ENCODE peak calls at places on chromosomes 13 and 19, in seven cellular contexts. One of them, this sample, is unnamed. For H3K9me3, the result is how much of the 10 kb centered on the place peaks cover.

GRCh38 chr19:45816236-45817009 is 1.3 kb upstream of the RSPH6A start:
- DNase-seq in CD8-positive, alpha-beta T cell: no peak
- DNase-seq in prostate gland: no peak
- DNase-seq in naive thymus-derived CD4-positive, alpha-beta T cell: no peak
- DNase-seq in RWPE2: no peak
- DNase-seq in adrenal gland: no peak
- DNase-seq in OCI-LY7: no peak
- DNase-seq in this sample: no peak

GRCh38 chr13:40983725-40984669 is 35.1 kb downstream of the ELF1 start:
- DNase-seq in RWPE2: no peak
- DNase-seq in CD8-positive, alpha-beta T cell: no peak
- DNase-seq in adrenal gland: no peak
- DNase-seq in prostate gland: no peak
- DNase-seq in OCI-LY7: no peak
- DNase-seq in naive thymus-derived CD4-positive, alpha-beta T cell: no peak
- DNase-seq in this sample: no peak

GRCh38 chr13:49240017-49240416 is 7.7 kb upstream of the CDADC1 start:
- DNase-seq in OCI-LY7: peak
- DNase-seq in prostate gland: no peak
- DNase-seq in CD8-positive, alpha-beta T cell: peak
- DNase-seq in naive thymus-derived CD4-positive, alpha-beta T cell: no peak
- DNase-seq in RWPE2: no peak
- DNase-seq in adrenal gland: peak
- DNase-seq in this sample: no peak

GRCh38 chr13:42762917-42763316 is 18.5 kb upstream of the FAM216B start:
- DNase-seq in naive thymus-derived CD4-positive, alpha-beta T cell: no peak
- DNase-seq in prostate gland: no peak
- DNase-seq in OCI-LY7: no peak
- DNase-seq in adrenal gland: no peak
- DNase-seq in CD8-positive, alpha-beta T cell: no peak
- DNase-seq in RWPE2: no peak
- DNase-seq in this sample: no peak

GRCh38 chr13:112776971-112777370 is 87.1 kb downstream of the ATP11A start:
- DNase-seq in CD8-positive, alpha-beta T cell: no peak
- DNase-seq in OCI-LY7: no peak
- DNase-seq in prostate gland: no peak
- DNase-seq in naive thymus-derived CD4-positive, alpha-beta T cell: no peak
- DNase-seq in RWPE2: no peak
- DNase-seq in adrenal gland: no peak
- DNase-seq in this sample: no peak

GRCh38 chr19:21158523-21159135 is 16.8 kb downstream of the ZNF431 start:
- DNase-seq in adrenal gland: no peak
- DNase-seq in OCI-LY7: no peak
- DNase-seq in prostate gland: no peak
- DNase-seq in RWPE2: no peak
- DNase-seq in CD8-positive, alpha-beta T cell: no peak
- DNase-seq in naive thymus-derived CD4-positive, alpha-beta T cell: no peak
- DNase-seq in this sample: no peak

GRCh38 chr13:20336761-20337160 is 104.6 kb upstream of the GJB6 start:
- DNase-seq in prostate gland: no peak
- DNase-seq in naive thymus-derived CD4-positive, alpha-beta T cell: no peak
- DNase-seq in OCI-LY7: no peak
- DNase-seq in CD8-positive, alpha-beta T cell: no peak
- DNase-seq in adrenal gland: no peak
- DNase-seq in RWPE2: no peak
- DNase-seq in this sample: no peak

GRCh38 chr19:1811942-1812425 is at the start of gene ATP8B3:
- DNase-seq in prostate gland: no peak
- DNase-seq in adrenal gland: no peak
- DNase-seq in naive thymus-derived CD4-positive, alpha-beta T cell: no peak
- DNase-seq in CD8-positive, alpha-beta T cell: peak
- DNase-seq in OCI-LY7: no peak
- DNase-seq in RWPE2: no peak
- DNase-seq in this sample: no peak

GRCh38 chr13:29707876-29708543 is 112.5 kb upstream of the SLC7A1 start:
- DNase-seq in RWPE2: no peak
- DNase-seq in adrenal gland: peak
- DNase-seq in CD8-positive, alpha-beta T cell: peak
- DNase-seq in OCI-LY7: peak
- DNase-seq in naive thymus-derived CD4-positive, alpha-beta T cell: peak
- DNase-seq in prostate gland: no peak
- DNase-seq in this sample: no peak

GRCh38 chr19:19597809-19598306 is 20.6 kb downstream of the PBX4 start:
- DNase-seq in CD8-positive, alpha-beta T cell: peak
- DNase-seq in adrenal gland: no peak
- DNase-seq in OCI-LY7: no peak
- DNase-seq in naive thymus-derived CD4-positive, alpha-beta T cell: peak
- DNase-seq in RWPE2: no peak
- DNase-seq in prostate gland: no peak
- DNase-seq in this sample: no peak

GRCh38 chr13:44051923-44052322 is 172.2 kb downstream of the LACC1 start:
- DNase-seq in OCI-LY7: no peak
- DNase-seq in CD8-positive, alpha-beta T cell: no peak
- DNase-seq in naive thymus-derived CD4-positive, alpha-beta T cell: no peak
- DNase-seq in RWPE2: no peak
- DNase-seq in adrenal gland: no peak
- DNase-seq in prostate gland: no peak
- DNase-seq in this sample: no peak

DNA sequence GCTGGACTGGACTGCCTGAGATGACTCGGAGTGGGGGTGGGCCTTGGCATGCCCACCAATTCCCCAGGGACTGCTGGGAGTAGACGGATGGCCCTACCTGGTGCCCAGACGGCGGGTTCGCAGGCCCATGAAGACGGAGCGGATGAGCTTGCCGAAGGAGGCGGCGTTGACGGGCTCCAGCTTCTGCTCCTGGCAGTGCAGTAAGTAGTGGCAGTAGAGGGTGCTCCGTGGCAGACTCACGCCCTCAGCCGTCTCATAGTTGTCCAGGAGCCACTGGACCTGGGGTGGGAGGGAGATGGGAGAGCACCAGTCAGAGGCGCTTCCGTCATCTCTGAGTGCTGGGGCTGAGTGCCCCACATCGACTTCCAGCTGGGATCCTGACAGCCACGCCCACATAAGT is 17.6 kb downstream of the DCAF15 start:
- DNase-seq in CD8-positive, alpha-beta T cell: no peak
- DNase-seq in OCI-LY7: no peak
- DNase-seq in prostate gland: no peak
- DNase-seq in adrenal gland: no peak
- DNase-seq in naive thymus-derived CD4-positive, alpha-beta T cell: no peak
- DNase-seq in RWPE2: no peak
- DNase-seq in this sample: no peak
- H3K9me3 ChIP-seq in CD8-positive, alpha-beta T cell: under half
- H3K9me3 ChIP-seq in OCI-LY7: under half
- H3K9me3 ChIP-seq in prostate gland: under half
- H3K9me3 ChIP-seq in adrenal gland: under half
- H3K9me3 ChIP-seq in naive thymus-derived CD4-positive, alpha-beta T cell: under half
- H3K9me3 ChIP-seq in RWPE2: under half
- H3K9me3 ChIP-seq in this sample: under half

GRCh38 chr19:7083076-7083956 is 13.8 kb downstream of the ZNF557 start:
- DNase-seq in RWPE2: no peak
- DNase-seq in OCI-LY7: peak
- DNase-seq in naive thymus-derived CD4-positive, alpha-beta T cell: no peak
- DNase-seq in prostate gland: no peak
- DNase-seq in adrenal gland: no peak
- DNase-seq in CD8-positive, alpha-beta T cell: no peak
- DNase-seq in this sample: no peak

GRCh38 chr19:7076151-7076550 is 6.6 kb downstream of the ZNF557 start:
- DNase-seq in OCI-LY7: no peak
- DNase-seq in RWPE2: no peak
- DNase-seq in naive thymus-derived CD4-positive, alpha-beta T cell: no peak
- DNase-seq in CD8-positive, alpha-beta T cell: no peak
- DNase-seq in prostate gland: no peak
- DNase-seq in adrenal gland: no peak
- DNase-seq in this sample: no peak

GRCh38 chr19:7074705-7075282 is 5.3 kb downstream of the ZNF557 start:
- DNase-seq in CD8-positive, alpha-beta T cell: no peak
- DNase-seq in prostate gland: no peak
- DNase-seq in OCI-LY7: no peak
- DNase-seq in adrenal gland: no peak
- DNase-seq in RWPE2: no peak
- DNase-seq in naive thymus-derived CD4-positive, alpha-beta T cell: no peak
- DNase-seq in this sample: no peak

GRCh38 chr19:7072541-7072940 is 3.0 kb downstream of the ZNF557 start:
- DNase-seq in RWPE2: no peak
- DNase-seq in naive thymus-derived CD4-positive, alpha-beta T cell: no peak
- DNase-seq in adrenal gland: no peak
- DNase-seq in OCI-LY7: no peak
- DNase-seq in prostate gland: no peak
- DNase-seq in CD8-positive, alpha-beta T cell: no peak
- DNase-seq in this sample: no peak

GRCh38 chr19:7078007-7078406 is 8.5 kb downstream of the ZNF557 start:
- DNase-seq in naive thymus-derived CD4-positive, alpha-beta T cell: no peak
- DNase-seq in adrenal gland: no peak
- DNase-seq in CD8-positive, alpha-beta T cell: no peak
- DNase-seq in RWPE2: no peak
- DNase-seq in prostate gland: no peak
- DNase-seq in OCI-LY7: no peak
- DNase-seq in this sample: no peak
- H3K9me3 ChIP-seq in naive thymus-derived CD4-positive, alpha-beta T cell: under half
- H3K9me3 ChIP-seq in adrenal gland: half or more
- H3K9me3 ChIP-seq in CD8-positive, alpha-beta T cell: under half
- H3K9me3 ChIP-seq in RWPE2: under half
- H3K9me3 ChIP-seq in prostate gland: under half
- H3K9me3 ChIP-seq in OCI-LY7: half or more
- H3K9me3 ChIP-seq in this sample: half or more

GRCh38 chr19:23440791-23441190 is 45.5 kb upstream of the ZNF91 start:
- DNase-seq in OCI-LY7: peak
- DNase-seq in CD8-positive, alpha-beta T cell: no peak
- DNase-seq in adrenal gland: no peak
- DNase-seq in prostate gland: no peak
- DNase-seq in naive thymus-derived CD4-positive, alpha-beta T cell: no peak
- DNase-seq in RWPE2: no peak
- DNase-seq in this sample: no peak
- H3K9me3 ChIP-seq in OCI-LY7: under half
- H3K9me3 ChIP-seq in CD8-positive, alpha-beta T cell: under half
- H3K9me3 ChIP-seq in adrenal gland: under half
- H3K9me3 ChIP-seq in prostate gland: under half
- H3K9me3 ChIP-seq in naive thymus-derived CD4-positive, alpha-beta T cell: under half
- H3K9me3 ChIP-seq in RWPE2: under half
- H3K9me3 ChIP-seq in this sample: under half

GRCh38 chr19:58097349-58097748 is 682 bp downstream of the ZSCAN18 start:
- DNase-seq in adrenal gland: no peak
- DNase-seq in prostate gland: no peak
- DNase-seq in OCI-LY7: no peak
- DNase-seq in RWPE2: no peak
- DNase-seq in CD8-positive, alpha-beta T cell: no peak
- DNase-seq in naive thymus-derived CD4-positive, alpha-beta T cell: no peak
- DNase-seq in this sample: no peak

GRCh38 chr19:58098682-58098998 is 609 bp upstream of the ZSCAN18 start:
- DNase-seq in RWPE2: no peak
- DNase-seq in CD8-positive, alpha-beta T cell: no peak
- DNase-seq in OCI-LY7: no peak
- DNase-seq in prostate gland: no peak
- DNase-seq in adrenal gland: no peak
- DNase-seq in naive thymus-derived CD4-positive, alpha-beta T cell: no peak
- DNase-seq in this sample: no peak

GRCh38 chr19:58095328-58095727 is 2.7 kb downstream of the ZSCAN18 start:
- DNase-seq in adrenal gland: no peak
- DNase-seq in RWPE2: no peak
- DNase-seq in prostate gland: no peak
- DNase-seq in OCI-LY7: no peak
- DNase-seq in naive thymus-derived CD4-positive, alpha-beta T cell: no peak
- DNase-seq in CD8-positive, alpha-beta T cell: no peak
- DNase-seq in this sample: no peak

GRCh38 chr19:58097783-58098681 is at the start of gene ZSCAN18:
- DNase-seq in OCI-LY7: no peak
- DNase-seq in RWPE2: peak
- DNase-seq in CD8-positive, alpha-beta T cell: peak
- DNase-seq in prostate gland: peak
- DNase-seq in adrenal gland: peak
- DNase-seq in naive thymus-derived CD4-positive, alpha-beta T cell: peak
- DNase-seq in this sample: peak

DNA sequence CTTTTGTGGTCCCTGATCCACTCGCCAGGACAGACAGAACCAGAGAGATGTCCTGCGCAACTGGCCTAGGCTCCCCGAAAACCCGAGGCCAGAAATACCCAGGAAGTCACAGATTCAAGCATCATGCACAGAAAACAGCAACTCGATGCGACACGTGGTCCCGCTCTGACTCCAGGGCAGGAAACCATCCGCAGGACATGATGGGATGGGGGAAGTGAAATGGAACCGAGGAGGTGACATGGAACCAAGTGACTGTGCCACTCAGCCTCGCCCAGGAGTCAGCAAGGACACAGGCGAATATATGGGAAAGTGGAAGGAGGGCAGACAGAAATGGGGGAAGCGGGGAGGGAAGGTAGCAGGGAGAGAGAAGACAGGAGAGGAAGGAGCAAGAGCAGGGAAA is 1.1 kb downstream of the ZSCAN18 start:
- DNase-seq in prostate gland: no peak
- DNase-seq in adrenal gland: no peak
- DNase-seq in naive thymus-derived CD4-positive, alpha-beta T cell: no peak
- DNase-seq in RWPE2: no peak
- DNase-seq in OCI-LY7: no peak
- DNase-seq in CD8-positive, alpha-beta T cell: no peak
- DNase-seq in this sample: no peak
- H3K9me3 ChIP-seq in prostate gland: under half
- H3K9me3 ChIP-seq in adrenal gland: under half
- H3K9me3 ChIP-seq in naive thymus-derived CD4-positive, alpha-beta T cell: under half
- H3K9me3 ChIP-seq in RWPE2: under half
- H3K9me3 ChIP-seq in OCI-LY7: under half
- H3K9me3 ChIP-seq in CD8-positive, alpha-beta T cell: under half
- H3K9me3 ChIP-seq in this sample: under half

DNA sequence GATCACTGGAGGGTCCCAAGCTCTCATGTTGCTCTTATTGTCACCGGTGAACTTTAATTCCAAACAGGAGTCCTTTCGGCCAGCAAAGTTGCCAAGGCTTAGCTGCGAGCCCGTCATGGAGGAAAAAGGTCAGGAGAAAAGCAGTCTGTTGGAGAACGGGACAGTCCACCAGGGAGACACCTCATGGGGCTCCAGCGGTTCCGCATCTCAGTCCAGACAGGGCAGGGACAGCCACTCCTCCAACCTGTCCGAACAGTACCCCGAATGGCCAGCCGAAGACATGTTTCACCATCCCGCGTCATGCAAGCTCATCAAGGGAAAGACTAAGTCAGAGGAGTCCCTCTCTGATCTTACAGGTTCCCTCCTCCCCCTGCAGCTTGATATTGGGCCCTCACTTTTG is 10.4 kb downstream of the ZNF91 start:
- DNase-seq in prostate gland: no peak
- DNase-seq in adrenal gland: no peak
- DNase-seq in RWPE2: no peak
- DNase-seq in CD8-positive, alpha-beta T cell: no peak
- DNase-seq in OCI-LY7: no peak
- DNase-seq in naive thymus-derived CD4-positive, alpha-beta T cell: no peak
- DNase-seq in this sample: no peak
- H3K9me3 ChIP-seq in prostate gland: under half
- H3K9me3 ChIP-seq in adrenal gland: under half
- H3K9me3 ChIP-seq in RWPE2: under half
- H3K9me3 ChIP-seq in CD8-positive, alpha-beta T cell: under half
- H3K9me3 ChIP-seq in OCI-LY7: half or more
- H3K9me3 ChIP-seq in naive thymus-derived CD4-positive, alpha-beta T cell: under half
- H3K9me3 ChIP-seq in this sample: half or more

This sample was measured in lower lobe of right lung.